ENCODE peak calls at places on chromosomes 7 and 10, in eight cellular contexts. E is AG04450, T is GM12865, K is cardiac fibroblast, Q is AG09309, W is body of pancreas, L is HL-60, N is brain microvascular endothelial cell. Y is an unnamed sample.

GRCh38 chr7:468681-469590 is 50.7 kb downstream of the PDGFA start:
- DNase-seq in W (peak), E (no peak), K (peak), T (no peak), N (peak), Q (peak), L (peak), Y (no peak)

GRCh38 chr10:120841522-120842189 is 9.5 kb upstream of the WDR11 start:
- DNase-seq in W (no peak), N (no peak), E (no peak), K (no peak), T (no peak), Q (no peak), L (no peak), Y (no peak)

GRCh38 chr10:121237718-121238117 is 360.5 kb downstream of the FGFR2 start:
- DNase-seq in W (no peak), T (no peak), Q (no peak), L (no peak), K (no peak), N (no peak), E (no peak), Y (no peak)

GRCh38 chr7:76106893-76107292 is 59.0 kb downstream of the MDH2 start:
- DNase-seq in K (no peak), L (no peak), N (no peak), W (no peak), Q (no peak), E (no peak), T (no peak), Y (no peak)

GRCh38 chr7:97735075-97735474 is 3.2 kb downstream of the TAC1 start:
- DNase-seq in E (no peak), N (no peak), W (no peak), L (no peak), K (no peak), Q (no peak), T (no peak), Y (no peak)

GRCh38 chr7:157821959-157822687 is 485.3 kb downstream of the DNAJB6 start:
- DNase-seq in Q (no peak), E (no peak), N (no peak), L (no peak), K (no peak), W (no peak), T (no peak), Y (no peak)

GRCh38 chr10:124292911-124293640 is 125.6 kb downstream of the OAT start:
- DNase-seq in W (no peak), K (no peak), L (no peak), Q (no peak), N (peak), T (no peak), E (no peak), Y (no peak)

GRCh38 chr10:128116187-128116586 is 10.0 kb downstream of the MKI67 start:
- DNase-seq in K (no peak), L (no peak), T (no peak), Q (no peak), E (no peak), N (no peak), W (no peak), Y (no peak)

GRCh38 chr7:108380527-108380926 is 75.7 kb downstream of the NRCAM start:
- DNase-seq in Q (no peak), W (no peak), K (no peak), N (no peak), E (no peak), L (no peak), T (no peak), Y (no peak)

GRCh38 chr7:66157060-66157459 is 42.4 kb downstream of the CRCP start:
- DNase-seq in L (no peak), N (no peak), W (no peak), T (no peak), K (no peak), E (no peak), Q (no peak), Y (no peak)

GRCh38 chr7:156344595-156344994 is 296.0 kb upstream of the RNF32 start:
- DNase-seq in E (no peak), L (no peak), Q (no peak), N (no peak), T (no peak), K (no peak), W (no peak), Y (no peak)

GRCh38 chr7:30395676-30396075 is 82.9 kb downstream of the NOD1 start:
- DNase-seq in K (no peak), W (no peak), T (no peak), L (no peak), E (no peak), Q (no peak), N (no peak), Y (no peak)

GRCh38 chr7:30391806-30392205 is 86.8 kb downstream of the NOD1 start:
- DNase-seq in W (no peak), N (no peak), T (no peak), Q (no peak), L (no peak), E (no peak), K (no peak), Y (no peak)

GRCh38 chr7:30390872-30391646 is 87.5 kb downstream of the NOD1 start:
- DNase-seq in T (no peak), N (no peak), K (no peak), Q (no peak), W (no peak), E (no peak), L (no peak), Y (no peak)

DNA sequence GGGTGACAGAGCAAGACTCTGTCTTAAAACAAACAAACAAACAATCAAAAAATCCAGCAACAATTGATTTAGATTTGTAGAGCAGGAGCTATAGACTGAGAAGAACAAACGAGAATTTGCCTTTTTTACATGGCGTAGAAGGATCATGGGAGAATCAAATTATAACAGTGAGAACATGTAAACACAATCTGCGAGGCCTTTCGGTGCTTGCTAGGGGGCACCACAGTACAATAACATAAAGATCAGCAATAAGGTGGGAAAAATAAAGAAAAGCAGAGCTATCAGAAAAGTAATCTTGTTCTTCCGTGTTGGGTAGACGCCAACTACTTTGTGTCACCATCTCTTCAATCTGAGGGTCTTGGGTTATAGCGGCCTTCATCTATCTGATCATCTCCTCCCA is 82.2 kb downstream of the NOD1 start:
- DNase-seq in L (peak), N (no peak), W (no peak), T (no peak), K (peak), E (no peak), Q (no peak), Y (no peak)
- TF ChIP-seq CTCF in L (no peak), N (peak), W (no peak), T (no peak), K (no peak), E (peak), Q (no peak), Y (peak)

GRCh38 chr7:35797311-35797710 is 3.5 kb upstream of the SEPTIN7 start:
- DNase-seq in K (no peak), Q (no peak), E (no peak), L (no peak), T (no peak), N (no peak), W (no peak), Y (no peak)
- TF ChIP-seq CTCF in K (no peak), Q (no peak), E (no peak), L (no peak), T (no peak), N (no peak), W (no peak), Y (no peak)

GRCh38 chr7:151340794-151341356 is 737 bp upstream of the NUB1 start:
- DNase-seq in Q (no peak), E (no peak), L (no peak), N (no peak), T (no peak), K (no peak), W (no peak), Y (no peak)
- TF ChIP-seq CTCF in Q (no peak), E (peak), L (no peak), N (peak), T (no peak), K (peak), W (peak), Y (no peak)

GRCh38 chr10:72019085-72019876 is 55.1 kb downstream of the CHST3 start:
- DNase-seq in W (no peak), Q (no peak), E (no peak), T (no peak), K (no peak), N (no peak), L (no peak), Y (no peak)
- TF ChIP-seq CTCF in W (no peak), Q (no peak), E (no peak), T (no peak), K (no peak), N (no peak), L (no peak), Y (no peak)